ENCODE peak calls at places on chromosomes 16 and 17, in six cellular contexts. One of them, this sample, is unnamed.

GRCh38 chr17:83155128-83156081 is 76.0 kb downstream of the METRNL start:
- DNase-seq in adrenal gland: no peak
- DNase-seq in substantia nigra: no peak
- DNase-seq in kidney glomerular epithelial cell: no peak
- DNase-seq in hippocampal formation: no peak
- DNase-seq in activated T-cell treated with anti-CD3 and anti-CD28 coated beads for 48 hours: peak
- DNase-seq in this sample: no peak

GRCh38 chr17:41917192-41917591 is 1.6 kb downstream of the ACLY start:
- DNase-seq in adrenal gland: no peak
- DNase-seq in substantia nigra: no peak
- DNase-seq in kidney glomerular epithelial cell: peak
- DNase-seq in hippocampal formation: no peak
- DNase-seq in activated T-cell treated with anti-CD3 and anti-CD28 coated beads for 48 hours: no peak
- DNase-seq in this sample: no peak

GRCh38 chr17:40323731-40324650 is 15.0 kb downstream of the RARA start:
- DNase-seq in adrenal gland: peak
- DNase-seq in substantia nigra: no peak
- DNase-seq in kidney glomerular epithelial cell: no peak
- DNase-seq in hippocampal formation: no peak
- DNase-seq in activated T-cell treated with anti-CD3 and anti-CD28 coated beads for 48 hours: no peak
- DNase-seq in this sample: no peak

GRCh38 chr16:55487048-55487803 is 8.2 kb downstream of the MMP2 start:
- DNase-seq in adrenal gland: no peak
- DNase-seq in substantia nigra: no peak
- DNase-seq in kidney glomerular epithelial cell: no peak
- DNase-seq in hippocampal formation: no peak
- DNase-seq in activated T-cell treated with anti-CD3 and anti-CD28 coated beads for 48 hours: no peak
- DNase-seq in this sample: no peak

GRCh38 chr16:79993810-79994209 is 393.3 kb upstream of the MAF start:
- DNase-seq in adrenal gland: no peak
- DNase-seq in substantia nigra: no peak
- DNase-seq in kidney glomerular epithelial cell: no peak
- DNase-seq in hippocampal formation: no peak
- DNase-seq in activated T-cell treated with anti-CD3 and anti-CD28 coated beads for 48 hours: no peak
- DNase-seq in this sample: no peak

GRCh38 chr16:88673685-88674398 is 11.0 kb upstream of the MVD start:
- DNase-seq in adrenal gland: no peak
- DNase-seq in substantia nigra: no peak
- DNase-seq in kidney glomerular epithelial cell: no peak
- DNase-seq in hippocampal formation: no peak
- DNase-seq in activated T-cell treated with anti-CD3 and anti-CD28 coated beads for 48 hours: no peak
- DNase-seq in this sample: no peak

GRCh38 chr17:65099941-65100315 is 37.2 kb upstream of the RGS9 start:
- DNase-seq in adrenal gland: peak
- DNase-seq in substantia nigra: no peak
- DNase-seq in kidney glomerular epithelial cell: peak
- DNase-seq in hippocampal formation: no peak
- DNase-seq in activated T-cell treated with anti-CD3 and anti-CD28 coated beads for 48 hours: peak
- DNase-seq in this sample: peak

GRCh38 chr17:77852666-77853207 is 105.8 kb upstream of the TNRC6C start:
- DNase-seq in adrenal gland: no peak
- DNase-seq in substantia nigra: no peak
- DNase-seq in kidney glomerular epithelial cell: no peak
- DNase-seq in hippocampal formation: no peak
- DNase-seq in activated T-cell treated with anti-CD3 and anti-CD28 coated beads for 48 hours: no peak
- DNase-seq in this sample: no peak

GRCh38 chr16:81547919-81548216 is 103.3 kb downstream of the CMIP start:
- DNase-seq in adrenal gland: no peak
- DNase-seq in substantia nigra: no peak
- DNase-seq in kidney glomerular epithelial cell: no peak
- DNase-seq in hippocampal formation: no peak
- DNase-seq in activated T-cell treated with anti-CD3 and anti-CD28 coated beads for 48 hours: no peak
- DNase-seq in this sample: no peak

GRCh38 chr17:47694818-47695663 is 1.1 kb downstream of the TBKBP1 start:
- DNase-seq in adrenal gland: peak
- DNase-seq in substantia nigra: no peak
- DNase-seq in kidney glomerular epithelial cell: no peak
- DNase-seq in hippocampal formation: peak
- DNase-seq in activated T-cell treated with anti-CD3 and anti-CD28 coated beads for 48 hours: peak
- DNase-seq in this sample: no peak

GRCh38 chr16:2591476-2592240 is 53.8 kb downstream of the PDPK1 start:
- DNase-seq in adrenal gland: no peak
- DNase-seq in substantia nigra: no peak
- DNase-seq in kidney glomerular epithelial cell: no peak
- DNase-seq in hippocampal formation: no peak
- DNase-seq in activated T-cell treated with anti-CD3 and anti-CD28 coated beads for 48 hours: no peak
- DNase-seq in this sample: no peak

GRCh38 chr17:27671591-27671910 is 40.6 kb downstream of the LGALS9 start:
- DNase-seq in adrenal gland: no peak
- DNase-seq in substantia nigra: no peak
- DNase-seq in kidney glomerular epithelial cell: no peak
- DNase-seq in hippocampal formation: no peak
- DNase-seq in activated T-cell treated with anti-CD3 and anti-CD28 coated beads for 48 hours: no peak
- DNase-seq in this sample: no peak

GRCh38 chr16:86768999-86769398 is 190.7 kb downstream of the FOXL1 start:
- DNase-seq in adrenal gland: no peak
- DNase-seq in substantia nigra: no peak
- DNase-seq in kidney glomerular epithelial cell: peak
- DNase-seq in hippocampal formation: no peak
- DNase-seq in activated T-cell treated with anti-CD3 and anti-CD28 coated beads for 48 hours: no peak
- DNase-seq in this sample: no peak

GRCh38 chr17:76714822-76715461 is 4.2 kb upstream of the MXRA7 start:
- DNase-seq in adrenal gland: peak
- DNase-seq in substantia nigra: peak
- DNase-seq in kidney glomerular epithelial cell: peak
- DNase-seq in hippocampal formation: peak
- DNase-seq in activated T-cell treated with anti-CD3 and anti-CD28 coated beads for 48 hours: peak
- DNase-seq in this sample: peak

GRCh38 chr16:56371383-56371937 is 53.9 kb downstream of the AMFR start:
- DNase-seq in adrenal gland: no peak
- DNase-seq in substantia nigra: no peak
- DNase-seq in kidney glomerular epithelial cell: no peak
- DNase-seq in hippocampal formation: no peak
- DNase-seq in activated T-cell treated with anti-CD3 and anti-CD28 coated beads for 48 hours: no peak
- DNase-seq in this sample: no peak

GRCh38 chr17:31389673-31390381 is 1.6 kb upstream of the RAB11FIP4 start:
- DNase-seq in adrenal gland: no peak
- DNase-seq in substantia nigra: no peak
- DNase-seq in kidney glomerular epithelial cell: no peak
- DNase-seq in hippocampal formation: no peak
- DNase-seq in activated T-cell treated with anti-CD3 and anti-CD28 coated beads for 48 hours: no peak
- DNase-seq in this sample: no peak

GRCh38 chr16:30924797-30925645 is 1.6 kb downstream of the FBXL19 start:
- DNase-seq in adrenal gland: no peak
- DNase-seq in substantia nigra: no peak
- DNase-seq in kidney glomerular epithelial cell: no peak
- DNase-seq in hippocampal formation: no peak
- DNase-seq in activated T-cell treated with anti-CD3 and anti-CD28 coated beads for 48 hours: no peak
- DNase-seq in this sample: no peak

GRCh38 chr17:64500487-64500859 is 3.6 kb upstream of the POLG2 start:
- DNase-seq in adrenal gland: no peak
- DNase-seq in substantia nigra: no peak
- DNase-seq in kidney glomerular epithelial cell: no peak
- DNase-seq in hippocampal formation: no peak
- DNase-seq in activated T-cell treated with anti-CD3 and anti-CD28 coated beads for 48 hours: no peak
- DNase-seq in this sample: no peak

GRCh38 chr17:73341350-73342056 is 29.7 kb upstream of the CDC42EP4 start:
- DNase-seq in adrenal gland: no peak
- DNase-seq in substantia nigra: no peak
- DNase-seq in kidney glomerular epithelial cell: no peak
- DNase-seq in hippocampal formation: no peak
- DNase-seq in activated T-cell treated with anti-CD3 and anti-CD28 coated beads for 48 hours: no peak
- DNase-seq in this sample: no peak

GRCh38 chr17:61405686-61406542 is 6.3 kb downstream of the TBX2 start:
- DNase-seq in adrenal gland: no peak
- DNase-seq in substantia nigra: no peak
- DNase-seq in kidney glomerular epithelial cell: no peak
- DNase-seq in hippocampal formation: no peak
- DNase-seq in activated T-cell treated with anti-CD3 and anti-CD28 coated beads for 48 hours: no peak
- DNase-seq in this sample: no peak

GRCh38 chr17:41792835-41793748 is 6.6 kb upstream of the JUP start:
- DNase-seq in adrenal gland: no peak
- DNase-seq in substantia nigra: no peak
- DNase-seq in kidney glomerular epithelial cell: peak
- DNase-seq in hippocampal formation: no peak
- DNase-seq in activated T-cell treated with anti-CD3 and anti-CD28 coated beads for 48 hours: no peak
- DNase-seq in this sample: no peak

GRCh38 chr17:21297026-21297520 is 12.6 kb downstream of the MAP2K3 start:
- DNase-seq in adrenal gland: no peak
- DNase-seq in substantia nigra: no peak
- DNase-seq in kidney glomerular epithelial cell: no peak
- DNase-seq in hippocampal formation: no peak
- DNase-seq in activated T-cell treated with anti-CD3 and anti-CD28 coated beads for 48 hours: no peak
- DNase-seq in this sample: no peak

GRCh38 chr17:47949951-47950350 is 7.7 kb downstream of the PRR15L start:
- DNase-seq in adrenal gland: no peak
- DNase-seq in substantia nigra: no peak
- DNase-seq in kidney glomerular epithelial cell: no peak
- DNase-seq in hippocampal formation: no peak
- DNase-seq in activated T-cell treated with anti-CD3 and anti-CD28 coated beads for 48 hours: no peak
- DNase-seq in this sample: no peak

GRCh38 chr17:17321356-17322025 is 18.3 kb downstream of the NT5M start:
- DNase-seq in adrenal gland: no peak
- DNase-seq in substantia nigra: no peak
- DNase-seq in kidney glomerular epithelial cell: no peak
- DNase-seq in hippocampal formation: no peak
- DNase-seq in activated T-cell treated with anti-CD3 and anti-CD28 coated beads for 48 hours: no peak
- DNase-seq in this sample: no peak

GRCh38 chr16:20393801-20394637 is 10.5 kb downstream of the PDILT start:
- DNase-seq in adrenal gland: no peak
- DNase-seq in substantia nigra: no peak
- DNase-seq in kidney glomerular epithelial cell: no peak
- DNase-seq in hippocampal formation: peak
- DNase-seq in activated T-cell treated with anti-CD3 and anti-CD28 coated beads for 48 hours: no peak
- DNase-seq in this sample: no peak

GRCh38 chr17:76366247-76366646 is 12.5 kb upstream of the PRPSAP1 start:
- DNase-seq in adrenal gland: no peak
- DNase-seq in substantia nigra: no peak
- DNase-seq in kidney glomerular epithelial cell: no peak
- DNase-seq in hippocampal formation: no peak
- DNase-seq in activated T-cell treated with anti-CD3 and anti-CD28 coated beads for 48 hours: no peak
- DNase-seq in this sample: no peak

GRCh38 chr16:21997693-21998480 is 3.0 kb downstream of the PDZD9 start:
- DNase-seq in adrenal gland: no peak
- DNase-seq in substantia nigra: no peak
- DNase-seq in kidney glomerular epithelial cell: no peak
- DNase-seq in hippocampal formation: no peak
- DNase-seq in activated T-cell treated with anti-CD3 and anti-CD28 coated beads for 48 hours: no peak
- DNase-seq in this sample: no peak

GRCh38 chr17:47317119-47317518 is 6.6 kb upstream of the EFCAB13 start:
- DNase-seq in adrenal gland: no peak
- DNase-seq in substantia nigra: no peak
- DNase-seq in kidney glomerular epithelial cell: no peak
- DNase-seq in hippocampal formation: no peak
- DNase-seq in activated T-cell treated with anti-CD3 and anti-CD28 coated beads for 48 hours: no peak
- DNase-seq in this sample: no peak

GRCh38 chr16:67197704-67198103 is 1.2 kb upstream of the ELMO3 start:
- DNase-seq in adrenal gland: no peak
- DNase-seq in substantia nigra: no peak
- DNase-seq in kidney glomerular epithelial cell: no peak
- DNase-seq in hippocampal formation: no peak
- DNase-seq in activated T-cell treated with anti-CD3 and anti-CD28 coated beads for 48 hours: no peak
- DNase-seq in this sample: no peak

GRCh38 chr16:88279998-88280397 is 102.8 kb upstream of the ZNF469 start:
- DNase-seq in adrenal gland: no peak
- DNase-seq in substantia nigra: no peak
- DNase-seq in kidney glomerular epithelial cell: no peak
- DNase-seq in hippocampal formation: no peak
- DNase-seq in activated T-cell treated with anti-CD3 and anti-CD28 coated beads for 48 hours: no peak
- DNase-seq in this sample: no peak

GRCh38 chr17:45320931-45321461 is 4.2 kb upstream of the MAP3K14 start:
- DNase-seq in adrenal gland: peak
- DNase-seq in substantia nigra: no peak
- DNase-seq in kidney glomerular epithelial cell: peak
- DNase-seq in hippocampal formation: no peak
- DNase-seq in activated T-cell treated with anti-CD3 and anti-CD28 coated beads for 48 hours: no peak
- DNase-seq in this sample: no peak

This sample was measured in C1 segment of cervical spinal cord.